ENCODE peak calls at places on chromosomes 2 and 18, in four cellular contexts. U is choroid plexus epithelial cell; V is CD4-positive, alpha-beta T cell; Q is CD8-positive, alpha-beta T cell. F is an unnamed sample.

GRCh38 chr2:233056961-233057605 is 3.1 kb upstream of the INPP5D start:
- DNase-seq in V (no peak), Q (no peak), U (no peak), F (no peak)

GRCh38 chr2:26612522-26613240 is 28.5 kb downstream of the CIB4 start:
- DNase-seq in V (no peak), Q (no peak), U (no peak), F (no peak)

GRCh38 chr2:47695800-47696477 is 87.0 kb upstream of the MSH6 start:
- DNase-seq in Q (no peak), V (no peak), U (no peak), F (no peak)

GRCh38 chr2:128384446-128384845 is 65.8 kb upstream of the HS6ST1 start:
- DNase-seq in V (no peak), Q (no peak), U (no peak), F (no peak)

GRCh38 chr18:25140144-25140961 is 211.6 kb downstream of the ZNF521 start:
- DNase-seq in Q (no peak), V (no peak), U (no peak), F (no peak)

GRCh38 chr2:168454737-168455691 is 1.1 kb upstream of the CERS6 start:
- DNase-seq in V (no peak), Q (no peak), U (no peak), F (no peak)

GRCh38 chr2:205494856-205495255 is 187.4 kb upstream of the NRP2 start:
- DNase-seq in Q (no peak), V (no peak), U (no peak), F (no peak)

GRCh38 chr2:136448986-136449780 is 316.2 kb upstream of the THSD7B start:
- DNase-seq in U (no peak), V (no peak), Q (no peak), F (no peak)

GRCh38 chr18:12606592-12607315 is 51.2 kb downstream of the SPIRE1 start:
- DNase-seq in V (no peak), U (peak), Q (no peak), F (no peak)

GRCh38 chr2:45585267-45585861 is 25.7 kb downstream of the SRBD1 start:
- DNase-seq in U (peak), Q (no peak), V (no peak), F (no peak)

GRCh38 chr18:832085-832681 is 20.1 kb upstream of the YES1 start:
- DNase-seq in V (peak), U (peak), Q (no peak), F (no peak)

GRCh38 chr2:119234021-119235019 is 10.7 kb downstream of the STEAP3 start:
- DNase-seq in U (peak), Q (no peak), V (no peak), F (no peak)

GRCh38 chr18:61706516-61706915 is 186.3 kb downstream of the RNF152 start:
- DNase-seq in Q (no peak), U (no peak), V (no peak), F (no peak)

GRCh38 chr2:202278944-202279343 is 13.4 kb downstream of the NOP58 start:
- DNase-seq in U (peak), Q (no peak), V (no peak), F (no peak)
- TF ChIP-seq CTCF in U (peak), Q (peak), V (peak), F (no peak)

DNA sequence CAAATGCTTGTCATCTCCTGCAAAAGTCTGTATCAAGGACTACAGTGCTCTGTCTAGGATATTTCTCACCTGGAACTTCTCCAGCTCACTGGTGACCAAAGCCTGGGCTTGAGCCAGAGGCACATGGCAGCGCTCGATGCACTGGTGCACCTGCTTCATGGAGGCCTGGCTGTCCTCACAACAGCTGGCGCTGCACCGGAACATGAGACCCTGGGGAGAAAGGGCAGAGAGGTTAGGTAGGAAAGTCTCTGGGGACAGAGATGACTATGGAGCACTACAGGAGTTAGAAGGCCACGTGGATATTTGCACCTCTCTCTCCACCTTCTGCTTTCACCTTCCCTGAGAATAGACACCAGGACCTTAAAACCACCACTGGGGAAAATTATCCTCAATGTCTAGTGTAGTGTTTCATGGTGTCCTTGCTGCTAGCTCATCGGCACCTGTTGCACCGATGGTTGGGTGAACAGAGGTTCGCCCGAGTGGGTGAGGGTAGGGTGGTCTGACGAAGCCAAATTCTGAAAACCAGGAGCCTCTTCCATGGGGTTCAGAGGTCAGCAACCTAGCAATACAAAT is 1.0 kb downstream of the FAM136A start:
- DNase-seq in Q (no peak), U (no peak), V (no peak), F (no peak)
- TF ChIP-seq CTCF in Q (no peak), U (no peak), V (no peak), F (no peak)

GRCh38 chr2:190088917-190089316 is 26.4 kb upstream of the MSTN start:
- DNase-seq in U (peak), V (peak), Q (no peak), F (no peak)
- TF ChIP-seq CTCF in U (peak), V (peak), Q (peak), F (peak)

GRCh38 chr2:23826079-23826478 is 100.8 kb downstream of the ATAD2B start:
- DNase-seq in Q (no peak), U (no peak), V (no peak), F (no peak)

GRCh38 chr2:23828256-23828980 is 98.5 kb downstream of the ATAD2B start:
- DNase-seq in V (no peak), U (peak), Q (no peak), F (no peak)

GRCh38 chr2:23824777-23825212 is 102.1 kb downstream of the ATAD2B start:
- DNase-seq in V (no peak), U (peak), Q (no peak), F (no peak)

GRCh38 chr2:23826771-23827170 is 100.2 kb downstream of the ATAD2B start:
- DNase-seq in Q (no peak), U (no peak), V (no peak), F (no peak)

GRCh38 chr2:23828986-23829385 is 97.9 kb downstream of the ATAD2B start:
- DNase-seq in U (peak), Q (no peak), V (no peak), F (no peak)
- TF ChIP-seq CTCF in U (no peak), Q (no peak), V (no peak), F (no peak)

GRCh38 chr18:45213040-45213333 is 402.3 kb upstream of the SLC14A2 start:
- DNase-seq in U (no peak), Q (no peak), V (no peak), F (no peak)
- TF ChIP-seq CTCF in U (no peak), Q (peak), V (no peak), F (peak)

DNA sequence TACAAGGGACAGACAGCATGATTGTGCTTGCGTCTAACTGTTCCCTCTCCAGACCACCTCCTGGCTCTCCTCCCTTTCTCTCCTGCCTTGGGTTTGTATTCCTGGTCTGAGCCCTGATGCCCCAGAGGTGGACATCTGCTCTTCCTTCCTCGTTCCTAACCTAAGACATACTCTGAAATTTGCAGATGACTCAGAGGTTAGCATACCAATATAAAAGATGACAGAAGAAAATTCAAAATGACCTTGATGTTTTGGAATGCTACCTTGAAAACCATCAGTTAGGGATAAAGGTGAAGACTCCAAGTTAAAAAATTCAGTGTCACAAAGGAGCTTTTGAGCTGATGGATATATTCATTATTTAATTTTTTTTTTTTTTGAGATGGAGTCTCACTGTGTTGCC is 12.9 kb downstream of the SMYD1 start:
- DNase-seq in V (no peak), Q (no peak), U (no peak), F (no peak)
- TF ChIP-seq CTCF in V (no peak), Q (no peak), U (no peak), F (no peak)

GRCh38 chr2:10022886-10023662 is 20.3 kb upstream of the KLF11 start:
- DNase-seq in Q (no peak), U (no peak), V (no peak), F (no peak)
- TF ChIP-seq CTCF in Q (no peak), U (peak), V (no peak), F (no peak)

DNA sequence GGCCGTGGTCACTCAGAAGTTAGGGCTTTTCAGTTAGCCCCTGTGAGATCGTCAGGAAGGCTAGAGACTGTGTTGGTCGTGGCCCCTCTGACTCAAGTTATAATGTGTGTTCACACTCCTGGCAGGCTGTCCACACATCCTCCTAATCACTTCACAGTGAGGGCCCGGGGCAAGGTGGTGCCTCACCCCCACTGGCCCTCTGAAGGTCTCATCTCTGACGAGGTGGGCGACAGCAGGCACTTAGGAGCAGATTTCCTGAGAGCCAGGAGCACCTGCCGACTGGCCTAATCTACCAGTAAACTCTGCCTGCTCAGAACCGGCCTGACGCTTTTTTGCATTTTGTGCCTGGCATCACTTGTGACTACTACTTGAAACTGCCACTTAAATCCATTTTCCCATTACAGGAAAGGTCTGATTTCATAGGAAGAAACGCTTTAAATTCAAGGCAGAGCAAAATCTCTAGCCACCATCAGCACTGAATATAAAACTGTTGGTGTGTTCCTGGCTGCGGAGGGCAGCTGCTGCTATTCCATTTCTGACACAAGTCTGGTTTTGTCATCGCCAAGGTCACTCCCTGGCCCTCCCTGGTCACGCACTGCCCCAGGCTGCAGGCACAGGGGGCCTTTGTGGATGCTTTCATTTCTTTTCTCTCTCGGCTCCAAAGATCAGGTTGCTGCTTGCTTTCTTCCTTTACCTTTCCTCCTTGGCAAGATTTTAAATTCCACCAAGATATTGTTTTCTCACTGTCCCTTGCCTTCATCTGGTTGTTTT is 48.0 kb downstream of the RAB12 start:
- DNase-seq in V (no peak), Q (no peak), U (no peak), F (no peak)
- TF ChIP-seq CTCF in V (no peak), Q (no peak), U (no peak), F (no peak)

GRCh38 chr18:52636536-52636935 is 296.5 kb downstream of the DCC start:
- DNase-seq in V (no peak), U (no peak), Q (no peak), F (no peak)
- TF ChIP-seq CTCF in V (no peak), U (no peak), Q (no peak), F (no peak)

F was measured in natural killer cell.